ENCODE peak calls at places on chromosome 3, in four cellular contexts. V is ACHN, R is left cardiac atrium, F is SK-N-DZ. Q is an unnamed sample.

GRCh38 chr3:88984832-88985231 is 122.6 kb upstream of the EPHA3 start:
- DNase-seq in F (no peak), R (no peak), V (no peak), Q (no peak)

GRCh38 chr3:16079519-16079918 is 95.0 kb upstream of the GALNT15 start:
- DNase-seq in F (no peak), R (no peak), V (no peak), Q (peak; percentile 35)

GRCh38 chr3:133469140-133469731 is 69.4 kb downstream of the BFSP2 start:
- DNase-seq in R (peak; percentile 45), F (no peak), V (no peak), Q (no peak)

GRCh38 chr3:33181229-33181628 is 37.4 kb downstream of the SUSD5 start:
- DNase-seq in R (no peak), F (no peak), V (no peak), Q (no peak)

GRCh38 chr3:195203631-195204030 is 67.3 kb downstream of the XXYLT1 start:
- DNase-seq in R (no peak), F (no peak), V (no peak), Q (no peak)

GRCh38 chr3:172918165-172918564 is 167.6 kb downstream of the ECT2 start:
- DNase-seq in R (no peak), F (no peak), V (no peak), Q (no peak)

GRCh38 chr3:32422943-32423342 is 31.3 kb downstream of the CMTM7 start:
- DNase-seq in F (peak; percentile 30), V (no peak), R (no peak), Q (no peak)

GRCh38 chr3:47413751-47414150 is 32.9 kb downstream of the PTPN23 start:
- DNase-seq in R (no peak), F (no peak), V (no peak), Q (peak; percentile 88)

GRCh38 chr3:110815008-110815583 is 256.5 kb upstream of the NECTIN3 start:
- DNase-seq in F (peak; percentile 29), V (peak; percentile 7), R (no peak), Q (no peak)